ENCODE peak calls at places on chromosome 21, in four cellular contexts. N is HFF-Myc, K is lower lobe of right lung, J is mesendoderm. T is an unnamed sample.

GRCh38 chr21:15031790-15032357 is 32.9 kb downstream of the NRIP1 start:
- DNase-seq in K (no peak), J (no peak), N (no peak), T (no peak)

GRCh38 chr21:15837603-15838002 is 107.8 kb downstream of the USP25 start:
- DNase-seq in N (no peak), J (no peak), K (no peak), T (no peak)

GRCh38 chr21:37753122-37753599 is 163.1 kb downstream of the KCNJ6 start:
- DNase-seq in N (no peak), K (no peak), J (peak), T (no peak)

GRCh38 chr21:38228115-38228514 is 28.7 kb upstream of the KCNJ15 start:
- DNase-seq in K (no peak), N (no peak), J (peak), T (no peak)

GRCh38 chr21:16320110-16320509 is 590.3 kb downstream of the USP25 start:
- DNase-seq in K (no peak), J (no peak), N (no peak), T (no peak)

GRCh38 chr21:32007461-32007860 is 134.6 kb downstream of the HUNK start:
- DNase-seq in N (peak), J (no peak), K (no peak), T (no peak)

GRCh38 chr21:27606422-27606821 is 639.5 kb upstream of the ADAMTS5 start:
- DNase-seq in K (no peak), N (no peak), J (no peak), T (no peak)

GRCh38 chr21:28633803-28634572 is 358.7 kb downstream of the LTN1 start:
- DNase-seq in J (no peak), N (no peak), K (no peak), T (no peak)

GRCh38 chr21:41647806-41648561 is 118.9 kb downstream of the RIPK4 start:
- DNase-seq in K (no peak), J (no peak), N (no peak), T (no peak)

GRCh38 chr21:16837319-16837718 is 675.5 kb upstream of the CXADR start:
- DNase-seq in J (no peak), N (no peak), K (no peak), T (no peak)

GRCh38 chr21:26457817-26458216 is 115.3 kb downstream of the CYYR1 start:
- DNase-seq in J (no peak), N (no peak), K (no peak), T (no peak)

GRCh38 chr21:14875704-14876364 is 189.0 kb downstream of the NRIP1 start:
- DNase-seq in K (no peak), N (no peak), J (no peak), T (no peak)

GRCh38 chr21:31343680-31344480 is at the start of gene TIAM1:
- DNase-seq in K (peak), J (peak), N (no peak), T (no peak)

GRCh38 chr21:42654179-42654912 is 925 bp downstream of the PDE9A start:
- DNase-seq in J (peak), N (no peak), K (peak), T (no peak)
- H3K4me3 ChIP-seq in J (peak), N (peak), K (peak), T (peak)

GRCh38 chr21:20997633-20998455 is at the start of gene NCAM2:
- DNase-seq in J (peak), N (peak), K (peak), T (peak)
- H3K4me3 ChIP-seq in J (no peak), N (peak), K (peak), T (peak)

DNA sequence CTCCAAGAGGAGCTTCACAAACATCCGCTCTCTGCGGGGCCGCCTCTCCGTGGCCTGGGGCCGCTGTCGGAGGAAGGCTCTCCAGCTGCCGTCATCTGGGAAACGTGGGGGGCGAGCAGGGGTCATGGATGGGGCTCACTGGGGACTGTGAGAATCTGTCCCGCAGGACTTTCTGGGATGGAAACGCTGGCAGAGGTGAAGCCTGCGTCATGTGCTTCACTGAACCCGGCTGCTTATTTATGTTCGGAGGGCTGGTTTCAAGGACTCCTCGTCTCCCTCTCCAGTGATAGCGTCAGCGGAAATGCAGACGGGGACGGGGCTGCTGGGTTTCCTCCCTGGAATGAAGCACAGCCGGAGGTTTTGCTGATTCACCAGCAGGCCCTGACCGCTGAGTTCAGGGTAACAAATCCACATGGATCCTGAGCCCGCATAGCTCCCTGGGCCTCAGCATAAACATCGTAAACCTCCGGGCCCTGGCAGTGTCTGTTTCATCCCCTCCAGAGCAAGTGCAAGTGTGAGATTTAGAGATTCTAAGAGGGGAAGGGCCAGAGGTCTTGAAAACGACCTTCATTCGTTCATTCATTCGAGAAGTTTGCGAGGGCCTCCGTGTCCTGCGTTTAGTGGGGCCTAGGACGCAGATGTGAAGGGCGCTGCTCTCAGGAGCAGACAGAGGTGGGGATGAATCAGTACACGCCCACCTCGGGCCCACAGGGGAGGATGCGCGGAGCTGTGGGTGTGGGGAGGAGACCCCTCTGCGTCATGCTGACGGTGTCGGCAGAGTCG is 7.0 kb upstream of the POFUT2 start:
- DNase-seq in J (peak), N (peak), K (peak), T (no peak)
- H3K4me3 ChIP-seq in J (no peak), N (peak), K (no peak), T (no peak)

DNA sequence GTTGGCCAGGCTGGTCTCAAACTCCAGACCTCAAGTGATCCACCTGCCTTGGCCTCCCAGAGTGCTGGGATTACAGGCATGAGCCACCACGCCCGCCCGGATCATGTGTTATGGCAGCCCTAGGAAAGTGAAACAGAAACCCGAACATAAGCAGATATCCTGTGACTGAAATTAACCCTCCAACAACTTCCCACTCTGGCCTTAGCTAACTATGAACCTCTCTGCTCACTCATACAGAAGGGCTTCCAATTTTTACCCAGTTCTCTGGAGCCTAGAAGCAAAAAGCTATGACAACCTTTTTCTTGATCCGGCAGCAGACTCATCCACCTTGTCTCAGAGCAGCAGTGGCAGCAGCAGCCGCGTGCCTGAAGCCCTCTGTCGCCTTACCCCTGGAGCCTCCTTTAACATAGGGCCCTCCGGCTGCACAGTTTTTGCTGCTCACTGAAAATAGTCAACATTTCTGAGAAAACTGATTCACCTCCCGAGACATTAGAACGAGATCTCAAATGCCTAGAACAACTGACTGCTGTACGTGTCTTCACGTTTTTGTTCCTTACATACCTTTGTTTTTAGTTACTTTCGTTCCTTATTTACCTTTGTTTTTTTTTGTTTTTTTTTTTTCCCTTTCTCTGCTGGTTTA is 9.3 kb downstream of the CBR1 start:
- DNase-seq in K (peak), N (no peak), J (no peak), T (no peak)
- H3K4me3 ChIP-seq in K (no peak), N (no peak), J (no peak), T (no peak)